ENCODE peak calls at places on chromosomes 7 and 10, in six cellular contexts. One of them, this sample, is unnamed.
A peak's percentile ranks its signal among the peaks of the same experiment; 100 is the strongest.

GRCh38 chr7:102288285-102288930 is 1.7 kb downstream of the SH2B2 start:
- DNase-seq in body of pancreas: no peak
- DNase-seq in suprapubic skin: peak; percentile 57
- DNase-seq in CD8-positive, alpha-beta memory T cell: no peak
- DNase-seq in SK-N-SH: no peak
- DNase-seq in psoas muscle: no peak
- DNase-seq in this sample: no peak

GRCh38 chr7:146129296-146129695 is 12.7 kb downstream of the CNTNAP2 start:
- DNase-seq in body of pancreas: no peak
- DNase-seq in CD8-positive, alpha-beta memory T cell: no peak
- DNase-seq in suprapubic skin: no peak
- DNase-seq in psoas muscle: no peak
- DNase-seq in SK-N-SH: no peak
- DNase-seq in this sample: no peak

GRCh38 chr7:98863601-98864000 is 6.2 kb downstream of the TMEM130 start:
- DNase-seq in SK-N-SH: no peak
- DNase-seq in CD8-positive, alpha-beta memory T cell: no peak
- DNase-seq in psoas muscle: no peak
- DNase-seq in suprapubic skin: no peak
- DNase-seq in body of pancreas: no peak
- DNase-seq in this sample: no peak

GRCh38 chr7:134154581-134155130 is 27.5 kb downstream of the LRGUK start:
- DNase-seq in psoas muscle: no peak
- DNase-seq in CD8-positive, alpha-beta memory T cell: no peak
- DNase-seq in suprapubic skin: no peak
- DNase-seq in SK-N-SH: no peak
- DNase-seq in body of pancreas: no peak
- DNase-seq in this sample: no peak

GRCh38 chr7:51021906-51022570 is 239.3 kb upstream of the GRB10 start:
- DNase-seq in suprapubic skin: no peak
- DNase-seq in SK-N-SH: no peak
- DNase-seq in body of pancreas: no peak
- DNase-seq in psoas muscle: no peak
- DNase-seq in CD8-positive, alpha-beta memory T cell: no peak
- DNase-seq in this sample: no peak

GRCh38 chr7:46168671-46169383 is 247.8 kb upstream of the IGFBP3 start:
- DNase-seq in suprapubic skin: no peak
- DNase-seq in CD8-positive, alpha-beta memory T cell: no peak
- DNase-seq in SK-N-SH: no peak
- DNase-seq in psoas muscle: no peak
- DNase-seq in body of pancreas: peak; percentile 78
- DNase-seq in this sample: no peak

GRCh38 chr7:46494441-46494840 is 573.4 kb upstream of the IGFBP3 start:
- DNase-seq in psoas muscle: no peak
- DNase-seq in suprapubic skin: no peak
- DNase-seq in CD8-positive, alpha-beta memory T cell: no peak
- DNase-seq in body of pancreas: no peak
- DNase-seq in SK-N-SH: no peak
- DNase-seq in this sample: no peak

GRCh38 chr7:99478464-99479440 is 6.1 kb downstream of the ZNF789 start:
- DNase-seq in suprapubic skin: no peak
- DNase-seq in body of pancreas: no peak
- DNase-seq in psoas muscle: no peak
- DNase-seq in CD8-positive, alpha-beta memory T cell: no peak
- DNase-seq in SK-N-SH: no peak
- DNase-seq in this sample: peak; percentile 49

GRCh38 chr10:50604049-50604640 is 19.6 kb downstream of the SGMS1 start:
- DNase-seq in suprapubic skin: no peak
- DNase-seq in SK-N-SH: no peak
- DNase-seq in CD8-positive, alpha-beta memory T cell: no peak
- DNase-seq in psoas muscle: no peak
- DNase-seq in body of pancreas: no peak
- DNase-seq in this sample: no peak

GRCh38 chr10:69729326-69730048 is 72.2 kb upstream of the COL13A1 start:
- DNase-seq in CD8-positive, alpha-beta memory T cell: no peak
- DNase-seq in psoas muscle: no peak
- DNase-seq in SK-N-SH: no peak
- DNase-seq in suprapubic skin: no peak
- DNase-seq in body of pancreas: no peak
- DNase-seq in this sample: no peak

GRCh38 chr10:119333146-119333792 is 125.9 kb downstream of the GRK5 start:
- DNase-seq in suprapubic skin: no peak
- DNase-seq in CD8-positive, alpha-beta memory T cell: no peak
- DNase-seq in SK-N-SH: no peak
- DNase-seq in body of pancreas: no peak
- DNase-seq in psoas muscle: no peak
- DNase-seq in this sample: no peak

GRCh38 chr7:106752345-106752744 is 91.4 kb upstream of the CCDC71L start:
- DNase-seq in body of pancreas: no peak
- DNase-seq in CD8-positive, alpha-beta memory T cell: no peak
- DNase-seq in SK-N-SH: no peak
- DNase-seq in psoas muscle: no peak
- DNase-seq in suprapubic skin: no peak
- DNase-seq in this sample: no peak

DNA sequence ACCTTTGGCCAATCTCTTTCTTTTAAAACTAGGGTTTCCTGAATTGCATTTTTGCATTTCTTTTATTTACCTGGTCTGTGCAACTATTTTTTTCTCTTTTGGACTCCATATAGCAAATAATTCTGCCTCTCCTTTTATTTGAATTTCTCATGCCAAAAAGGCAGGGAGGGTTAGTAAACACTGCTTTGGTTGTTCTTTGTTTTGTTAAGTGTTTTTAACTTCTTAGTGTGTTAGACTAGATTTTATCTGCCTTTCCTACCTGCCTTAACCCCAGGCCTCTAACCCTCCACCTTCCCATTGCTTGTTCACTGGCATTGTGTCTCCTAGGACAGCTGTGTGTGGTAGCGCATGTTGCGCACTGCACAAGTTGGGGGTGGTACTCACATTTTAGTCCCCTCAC is 18.1 kb downstream of the ZMIZ1 start:
- DNase-seq in suprapubic skin: no peak
- DNase-seq in CD8-positive, alpha-beta memory T cell: no peak
- DNase-seq in SK-N-SH: no peak
- DNase-seq in psoas muscle: no peak
- DNase-seq in body of pancreas: no peak
- DNase-seq in this sample: no peak
- H3K4me1 ChIP-seq in suprapubic skin: peaks cover 98% of the 10 kb centered on the region
- H3K4me1 ChIP-seq in CD8-positive, alpha-beta memory T cell: peaks cover 26% of the 10 kb centered on the region
- H3K4me1 ChIP-seq in SK-N-SH: peaks cover 31% of the 10 kb centered on the region
- H3K4me1 ChIP-seq in psoas muscle: peaks cover 77% of the 10 kb centered on the region
- H3K4me1 ChIP-seq in body of pancreas: peaks cover 84% of the 10 kb centered on the region
- H3K4me1 ChIP-seq in this sample: no peaks in the 10 kb centered on the region

GRCh38 chr7:97019710-97020109 is 4.9 kb downstream of the DLX5 start:
- DNase-seq in SK-N-SH: no peak
- DNase-seq in suprapubic skin: no peak
- DNase-seq in psoas muscle: no peak
- DNase-seq in CD8-positive, alpha-beta memory T cell: no peak
- DNase-seq in body of pancreas: no peak
- DNase-seq in this sample: no peak

GRCh38 chr7:97017197-97018125 is 7.2 kb downstream of the DLX5 start:
- DNase-seq in SK-N-SH: no peak
- DNase-seq in CD8-positive, alpha-beta memory T cell: no peak
- DNase-seq in psoas muscle: no peak
- DNase-seq in body of pancreas: no peak
- DNase-seq in suprapubic skin: no peak
- DNase-seq in this sample: no peak

GRCh38 chr7:97018775-97019535 is 5.7 kb downstream of the DLX5 start:
- DNase-seq in psoas muscle: no peak
- DNase-seq in SK-N-SH: no peak
- DNase-seq in CD8-positive, alpha-beta memory T cell: no peak
- DNase-seq in body of pancreas: no peak
- DNase-seq in suprapubic skin: no peak
- DNase-seq in this sample: no peak

GRCh38 chr7:97016392-97017196 is 8.0 kb downstream of the DLX5 start:
- DNase-seq in CD8-positive, alpha-beta memory T cell: no peak
- DNase-seq in psoas muscle: no peak
- DNase-seq in suprapubic skin: no peak
- DNase-seq in body of pancreas: no peak
- DNase-seq in SK-N-SH: peak; percentile 89
- DNase-seq in this sample: no peak

GRCh38 chr7:97018126-97018601 is 6.5 kb downstream of the DLX5 start:
- DNase-seq in body of pancreas: no peak
- DNase-seq in SK-N-SH: no peak
- DNase-seq in psoas muscle: no peak
- DNase-seq in CD8-positive, alpha-beta memory T cell: no peak
- DNase-seq in suprapubic skin: no peak
- DNase-seq in this sample: no peak
- H3K27me3 ChIP-seq in body of pancreas: peaks cover 49% of the 10 kb centered on the region
- H3K27me3 ChIP-seq in SK-N-SH: peaks cover 23% of the 10 kb centered on the region
- H3K27me3 ChIP-seq in psoas muscle: peaks cover 9% of the 10 kb centered on the region
- H3K27me3 ChIP-seq in CD8-positive, alpha-beta memory T cell: peaks cover 57% of the 10 kb centered on the region
- H3K27me3 ChIP-seq in suprapubic skin: peaks cover 100% of the 10 kb centered on the region
- H3K27me3 ChIP-seq in this sample: no peaks in the 10 kb centered on the region

GRCh38 chr7:97117035-97117371 is 495 bp upstream of the SDHAF3 start:
- DNase-seq in SK-N-SH: no peak
- DNase-seq in psoas muscle: no peak
- DNase-seq in body of pancreas: no peak
- DNase-seq in suprapubic skin: no peak
- DNase-seq in CD8-positive, alpha-beta memory T cell: no peak
- DNase-seq in this sample: no peak
- H3K4me3 ChIP-seq in SK-N-SH: peak overlapping the region; percentile 100
- H3K4me3 ChIP-seq in psoas muscle: peak overlapping the region; percentile 82
- H3K4me3 ChIP-seq in body of pancreas: no peak overlapping the region
- H3K4me3 ChIP-seq in suprapubic skin: peak overlapping the region; percentile 68
- H3K4me3 ChIP-seq in CD8-positive, alpha-beta memory T cell: peak overlapping the region; percentile 47
- H3K4me3 ChIP-seq in this sample: peak overlapping the region; percentile 69

GRCh38 chr10:91061608-91062007 is 140.7 kb upstream of the ANKRD1 start:
- DNase-seq in body of pancreas: no peak
- DNase-seq in CD8-positive, alpha-beta memory T cell: no peak
- DNase-seq in suprapubic skin: no peak
- DNase-seq in psoas muscle: no peak
- DNase-seq in SK-N-SH: no peak
- DNase-seq in this sample: no peak
- H3K4me1 ChIP-seq in body of pancreas: no peaks in the 10 kb centered on the region
- H3K4me1 ChIP-seq in CD8-positive, alpha-beta memory T cell: no peaks in the 10 kb centered on the region
- H3K4me1 ChIP-seq in suprapubic skin: no peaks in the 10 kb centered on the region
- H3K4me1 ChIP-seq in psoas muscle: no peaks in the 10 kb centered on the region
- H3K4me1 ChIP-seq in SK-N-SH: no peaks in the 10 kb centered on the region
- H3K4me1 ChIP-seq in this sample: no peaks in the 10 kb centered on the region

GRCh38 chr10:90856261-90856660 is 1.6 kb downstream of the HTR7 start:
- DNase-seq in CD8-positive, alpha-beta memory T cell: no peak
- DNase-seq in psoas muscle: no peak
- DNase-seq in suprapubic skin: no peak
- DNase-seq in SK-N-SH: no peak
- DNase-seq in body of pancreas: no peak
- DNase-seq in this sample: no peak

GRCh38 chr10:90858489-90858968 is 690 bp upstream of the HTR7 start:
- DNase-seq in SK-N-SH: peak; percentile 25
- DNase-seq in body of pancreas: no peak
- DNase-seq in suprapubic skin: no peak
- DNase-seq in psoas muscle: no peak
- DNase-seq in CD8-positive, alpha-beta memory T cell: no peak
- DNase-seq in this sample: no peak

GRCh38 chr10:90857635-90858488 is at the start of gene HTR7:
- DNase-seq in suprapubic skin: peak; percentile 73
- DNase-seq in SK-N-SH: peak; percentile 90
- DNase-seq in psoas muscle: peak; percentile 62
- DNase-seq in CD8-positive, alpha-beta memory T cell: peak; percentile 63
- DNase-seq in body of pancreas: peak; percentile 53
- DNase-seq in this sample: peak; percentile 89

GRCh38 chr10:90856964-90857634 is 740 bp downstream of the HTR7 start:
- DNase-seq in SK-N-SH: no peak
- DNase-seq in suprapubic skin: no peak
- DNase-seq in psoas muscle: no peak
- DNase-seq in CD8-positive, alpha-beta memory T cell: no peak
- DNase-seq in body of pancreas: no peak
- DNase-seq in this sample: peak; percentile 54

DNA sequence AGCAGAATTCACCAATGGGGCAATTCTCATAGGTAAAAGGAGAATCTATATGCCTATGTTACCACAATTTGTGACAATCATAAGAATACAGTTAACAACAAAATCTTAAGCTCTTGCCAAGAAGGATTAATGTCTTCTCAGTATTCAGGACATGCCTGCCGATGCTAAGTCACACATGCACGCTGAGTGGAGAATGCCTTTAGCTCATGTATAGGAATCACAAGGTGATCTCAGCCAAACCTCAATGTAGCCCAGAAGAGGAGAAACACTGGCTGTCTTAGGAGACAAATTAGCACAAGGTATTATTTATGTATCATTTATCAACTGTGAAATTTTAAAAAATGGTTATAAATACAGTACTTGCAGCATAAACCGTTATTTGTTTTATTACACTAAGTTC is 2.7 kb downstream of the HTR7 start:
- DNase-seq in psoas muscle: no peak
- DNase-seq in body of pancreas: no peak
- DNase-seq in CD8-positive, alpha-beta memory T cell: no peak
- DNase-seq in SK-N-SH: no peak
- DNase-seq in suprapubic skin: no peak
- DNase-seq in this sample: no peak
- H3K27me3 ChIP-seq in psoas muscle: no peaks in the 10 kb centered on the region
- H3K27me3 ChIP-seq in body of pancreas: peaks cover 24% of the 10 kb centered on the region
- H3K27me3 ChIP-seq in CD8-positive, alpha-beta memory T cell: peaks cover 36% of the 10 kb centered on the region
- H3K27me3 ChIP-seq in SK-N-SH: peaks cover 22% of the 10 kb centered on the region
- H3K27me3 ChIP-seq in suprapubic skin: peaks cover 39% of the 10 kb centered on the region
- H3K27me3 ChIP-seq in this sample: no peaks in the 10 kb centered on the region

GRCh38 chr10:77386833-77387232 is 250.8 kb downstream of the KCNMA1 start:
- DNase-seq in suprapubic skin: no peak
- DNase-seq in SK-N-SH: no peak
- DNase-seq in body of pancreas: no peak
- DNase-seq in psoas muscle: no peak
- DNase-seq in CD8-positive, alpha-beta memory T cell: no peak
- DNase-seq in this sample: no peak
- H3K4me3 ChIP-seq in suprapubic skin: no peak overlapping the region
- H3K4me3 ChIP-seq in SK-N-SH: no peak overlapping the region
- H3K4me3 ChIP-seq in body of pancreas: no peak overlapping the region
- H3K4me3 ChIP-seq in psoas muscle: no peak overlapping the region
- H3K4me3 ChIP-seq in CD8-positive, alpha-beta memory T cell: no peak overlapping the region
- H3K4me3 ChIP-seq in this sample: no peak overlapping the region

GRCh38 chr10:11682267-11682683 is 59.9 kb upstream of the ECHDC3 start:
- DNase-seq in CD8-positive, alpha-beta memory T cell: no peak
- DNase-seq in psoas muscle: no peak
- DNase-seq in suprapubic skin: no peak
- DNase-seq in SK-N-SH: no peak
- DNase-seq in body of pancreas: no peak
- DNase-seq in this sample: no peak
- H3K4me1 ChIP-seq in CD8-positive, alpha-beta memory T cell: peaks cover 47% of the 10 kb centered on the region
- H3K4me1 ChIP-seq in psoas muscle: no peaks in the 10 kb centered on the region
- H3K4me1 ChIP-seq in suprapubic skin: peaks cover 33% of the 10 kb centered on the region
- H3K4me1 ChIP-seq in SK-N-SH: peaks cover 10% of the 10 kb centered on the region
- H3K4me1 ChIP-seq in body of pancreas: peaks cover 9% of the 10 kb centered on the region
- H3K4me1 ChIP-seq in this sample: no peaks in the 10 kb centered on the region

GRCh38 chr7:122304604-122304975 is at the start of gene FEZF1:
- DNase-seq in CD8-positive, alpha-beta memory T cell: no peak
- DNase-seq in psoas muscle: no peak
- DNase-seq in SK-N-SH: no peak
- DNase-seq in suprapubic skin: no peak
- DNase-seq in body of pancreas: peak; percentile 42
- DNase-seq in this sample: no peak

GRCh38 chr7:122307228-122307619 is 2.7 kb upstream of the FEZF1 start:
- DNase-seq in suprapubic skin: no peak
- DNase-seq in body of pancreas: no peak
- DNase-seq in SK-N-SH: no peak
- DNase-seq in psoas muscle: no peak
- DNase-seq in CD8-positive, alpha-beta memory T cell: no peak
- DNase-seq in this sample: no peak

GRCh38 chr7:122305475-122306319 is 1.1 kb upstream of the FEZF1 start:
- DNase-seq in SK-N-SH: no peak
- DNase-seq in body of pancreas: no peak
- DNase-seq in psoas muscle: no peak
- DNase-seq in suprapubic skin: no peak
- DNase-seq in CD8-positive, alpha-beta memory T cell: no peak
- DNase-seq in this sample: peak; percentile 71

GRCh38 chr7:122304996-122305421 is 459 bp upstream of the FEZF1 start:
- DNase-seq in body of pancreas: no peak
- DNase-seq in CD8-positive, alpha-beta memory T cell: no peak
- DNase-seq in suprapubic skin: no peak
- DNase-seq in SK-N-SH: no peak
- DNase-seq in psoas muscle: no peak
- DNase-seq in this sample: no peak

GRCh38 chr7:122306320-122307227 is 2.0 kb upstream of the FEZF1 start:
- DNase-seq in psoas muscle: no peak
- DNase-seq in SK-N-SH: no peak
- DNase-seq in body of pancreas: no peak
- DNase-seq in suprapubic skin: no peak
- DNase-seq in CD8-positive, alpha-beta memory T cell: no peak
- DNase-seq in this sample: no peak
- H3K27me3 ChIP-seq in psoas muscle: no peaks in the 10 kb centered on the region
- H3K27me3 ChIP-seq in SK-N-SH: peaks cover 96% of the 10 kb centered on the region
- H3K27me3 ChIP-seq in body of pancreas: peaks cover 78% of the 10 kb centered on the region
- H3K27me3 ChIP-seq in suprapubic skin: peaks cover 100% of the 10 kb centered on the region
- H3K27me3 ChIP-seq in CD8-positive, alpha-beta memory T cell: peaks cover 16% of the 10 kb centered on the region
- H3K27me3 ChIP-seq in this sample: no peaks in the 10 kb centered on the region